ENCODE peak calls at places on chromosomes 4 and X, in nine cellular contexts. I is SK-N-SH, M is neural crest cell, X is mammary epithelial cell, B is NCI-H2171, Y is memory B cell, D is nephron progenitor cell, W is A549, H is NCI-H1105. C is an unnamed sample.

GRCh38 chr4:68451246-68452211 is 4.3 kb downstream of the TMPRSS11E start:
- DNase-seq in M (no peak), B (no peak), H (no peak), X (peak), D (no peak), Y (no peak), W (no peak), I (no peak), C (no peak)

GRCh38 chr4:63296773-63297172 is 1112.5 kb downstream of the TECRL start:
- DNase-seq in I (no peak), D (peak), M (no peak), W (no peak), X (no peak), Y (no peak), B (no peak), H (no peak), C (no peak)

GRCh38 chrX:129958814-129959492 is 23.5 kb upstream of the BCORL1 start:
- DNase-seq in B (no peak), H (no peak), I (no peak), D (no peak), Y (no peak), M (no peak), X (no peak), W (no peak), C (no peak)

GRCh38 chr4:113146876-113147358 is 97.5 kb downstream of the ANK2 start:
- DNase-seq in I (no peak), X (no peak), D (no peak), W (no peak), M (no peak), Y (no peak), B (no peak), H (no peak), C (peak)

GRCh38 chrX:68261060-68261672 is 172.1 kb downstream of the OPHN1 start:
- DNase-seq in W (no peak), X (peak), B (no peak), Y (no peak), M (no peak), I (no peak), H (no peak), D (no peak), C (no peak)

GRCh38 chr4:155079866-155080265 is 128.6 kb upstream of the NPY2R start:
- DNase-seq in I (no peak), B (no peak), X (no peak), M (no peak), H (no peak), Y (no peak), W (no peak), D (no peak), C (no peak)

GRCh38 chrX:53682885-53683555 is 3.5 kb downstream of the HUWE1 start:
- DNase-seq in M (peak), B (peak), D (peak), X (peak), I (peak), H (peak), W (peak), Y (peak), C (no peak)

GRCh38 chrX:139795196-139795595 is 87.2 kb upstream of the MCF2 start:
- DNase-seq in W (no peak), D (no peak), H (no peak), B (no peak), I (no peak), M (no peak), Y (no peak), X (no peak), C (no peak)

GRCh38 chrX:138710311-138710791 is 1.2 kb downstream of the FGF13 start:
- DNase-seq in X (no peak), I (no peak), B (no peak), Y (no peak), H (no peak), D (peak), M (peak), W (no peak), C (no peak)

GRCh38 chrX:10022580-10023245 is 55.6 kb downstream of the CLDN34 start:
- DNase-seq in B (no peak), W (peak), X (no peak), M (no peak), I (no peak), D (no peak), H (no peak), Y (no peak), C (peak)

GRCh38 chrX:71256051-71256450 is 2.1 kb upstream of the ZMYM3 start:
- DNase-seq in B (no peak), Y (no peak), M (no peak), X (no peak), I (no peak), D (no peak), W (no peak), H (no peak), C (no peak)

GRCh38 chrX:8010105-8010504 is 82.9 kb upstream of the PNPLA4 start:
- DNase-seq in D (no peak), W (no peak), I (no peak), M (no peak), Y (no peak), B (no peak), X (no peak), H (no peak), C (no peak)